ENCODE peak calls at places on chromosomes 1 and 21, in ten cellular contexts. D, G, N, O, E, Z, K, A, Q and J are unnamed samples.

GRCh38 chr1:165073402-165074007 is 283.0 kb downstream of the LMX1A start:
- DNase-seq in D (peak), G (no peak), N (no peak), O (peak), E (peak), Z (no peak), K (peak), A (no peak), Q (peak), J (peak)

GRCh38 chr1:60461889-60462595 is 388.5 kb upstream of the C1orf87 start:
- DNase-seq in D (no peak), G (no peak), N (no peak), O (no peak), E (no peak), Z (no peak), K (no peak), A (no peak), Q (peak), J (no peak)

GRCh38 chr1:86277909-86278308 is 118.2 kb downstream of the ODF2L start:
- DNase-seq in D (no peak), G (no peak), N (no peak), O (no peak), E (no peak), Z (no peak), K (no peak), A (no peak), Q (no peak), J (no peak)

GRCh38 chr1:154483941-154484803 is 17.8 kb upstream of the TDRD10 start:
- DNase-seq in D (peak), G (no peak), N (peak), O (peak), E (no peak), Z (no peak), K (peak), A (no peak), Q (peak), J (no peak)

GRCh38 chr1:235454021-235454420 is 50.2 kb downstream of the B3GALNT2 start:
- DNase-seq in D (no peak), G (no peak), N (no peak), O (no peak), E (no peak), Z (no peak), K (no peak), A (no peak), Q (no peak), J (no peak)

GRCh38 chr1:162368451-162368850 is 8.2 kb downstream of the SPATA46 start:
- DNase-seq in D (no peak), G (no peak), N (no peak), O (no peak), E (no peak), Z (no peak), K (no peak), A (no peak), Q (no peak), J (no peak)

GRCh38 chr21:34282223-34282622 is 81.6 kb upstream of the KCNE2 start:
- DNase-seq in D (no peak), G (no peak), N (no peak), O (peak), E (peak), Z (no peak), K (no peak), A (no peak), Q (peak), J (no peak)

GRCh38 chr1:183138301-183138700 is 47.8 kb upstream of the LAMC2 start:
- DNase-seq in D (no peak), G (no peak), N (no peak), O (no peak), E (no peak), Z (no peak), K (no peak), A (no peak), Q (no peak), J (no peak)

GRCh38 chr1:3918966-3919611 is 19.0 kb upstream of the C1orf174 start:
- DNase-seq in D (no peak), G (no peak), N (no peak), O (no peak), E (no peak), Z (no peak), K (no peak), A (no peak), Q (no peak), J (no peak)

GRCh38 chr1:200895801-200896570 is 1.3 kb downstream of the INAVA start:
- DNase-seq in D (no peak), G (no peak), N (no peak), O (peak), E (no peak), Z (no peak), K (no peak), A (no peak), Q (no peak), J (no peak)